ENCODE peak calls at places on chromosomes 4 and X, in five cellular contexts. Y is left lung, S is neural progenitor cell, A is BE2C, C is tibial artery. W is an unnamed sample.
A peak's percentile ranks its signal among the peaks of the same experiment; 100 is the strongest.

GRCh38 chr4:104941661-104942062 is 205.0 kb upstream of the TET2 start:
- DNase-seq in S (no peak), Y (no peak), A (no peak), C (no peak), W (no peak)

GRCh38 chr4:176256921-176257320 is 12.1 kb downstream of the ASB5 start:
- DNase-seq in Y (no peak), S (peak; percentile 70), C (no peak), A (no peak), W (no peak)

GRCh38 chrX:7145454-7145853 is 2.1 kb upstream of the STS start:
- DNase-seq in S (no peak), Y (no peak), C (no peak), A (no peak), W (no peak)

GRCh38 chr4:173448919-173449641 is 50.2 kb upstream of the SCRG1 start:
- DNase-seq in Y (no peak), A (peak; percentile 62), C (no peak), S (no peak), W (no peak)

GRCh38 chr4:82809614-82810013 is 11.0 kb upstream of the SCD5 start:
- DNase-seq in C (no peak), A (no peak), Y (no peak), S (no peak), W (no peak)

GRCh38 chr4:155854597-155855226 is 11.4 kb downstream of the ASIC5 start:
- DNase-seq in Y (no peak), S (peak; percentile 77), A (no peak), C (no peak), W (no peak)

GRCh38 chrX:23901805-23902204 is 5.9 kb downstream of the APOO start:
- DNase-seq in Y (no peak), A (peak; percentile 47), C (peak; percentile 48), S (peak; percentile 88), W (peak; percentile 21)

GRCh38 chr4:47913858-47914218 is 545 bp downstream of the NFXL1 start:
- DNase-seq in Y (peak; percentile 57), C (no peak), A (peak; percentile 36), S (peak; percentile 63), W (peak; percentile 63)

GRCh38 chrX:39331062-39331704 is 529.9 kb downstream of the MID1IP1 start:
- DNase-seq in S (no peak), A (no peak), C (no peak), Y (no peak), W (no peak)

GRCh38 chr4:87975466-87975865 is at the start of gene SPP1:
- DNase-seq in A (peak; percentile 22), C (no peak), S (peak; percentile 74), Y (no peak), W (peak; percentile 37)

GRCh38 chr4:184014301-184014700 is 109.2 kb downstream of the STOX2 start:
- DNase-seq in A (no peak), Y (no peak), S (no peak), C (no peak), W (no peak)

GRCh38 chrX:10119399-10119990 is 37.3 kb upstream of the CLCN4 start:
- DNase-seq in A (peak; percentile 63), C (peak; percentile 71), S (peak; percentile 89), Y (peak; percentile 64), W (peak; percentile 73)

GRCh38 chrX:29461039-29461438 is 754.3 kb upstream of the MAGEB2 start:
- DNase-seq in Y (no peak), S (no peak), A (no peak), C (no peak), W (no peak)

GRCh38 chr4:152181150-152181549 is 354.7 kb downstream of the FBXW7 start:
- DNase-seq in S (no peak), C (no peak), Y (no peak), A (no peak), W (no peak)

GRCh38 chr4:110310795-110311194 is 112.4 kb upstream of the ELOVL6 start:
- DNase-seq in Y (no peak), S (no peak), C (no peak), A (no peak), W (no peak)

GRCh38 chrX:127578395-127578794 is 473.8 kb downstream of the ACTRT1 start:
- DNase-seq in Y (no peak), C (no peak), A (no peak), S (no peak), W (no peak)

GRCh38 chrX:40644175-40644574 is 3.2 kb downstream of the CXorf38 start:
- DNase-seq in S (no peak), A (no peak), C (no peak), Y (no peak), W (no peak)

GRCh38 chrX:151977923-151978322 is 3.4 kb upstream of the GABRE start:
- DNase-seq in A (no peak), C (no peak), S (no peak), Y (no peak), W (no peak)

GRCh38 chr4:24476209-24476781 is 108.1 kb downstream of the DHX15 start:
- DNase-seq in Y (no peak), S (peak; percentile 31), C (no peak), A (no peak), W (no peak)

GRCh38 chr4:161931089-161931488 is 232.7 kb downstream of the FSTL5 start:
- DNase-seq in Y (no peak), S (no peak), A (no peak), C (no peak), W (no peak)

GRCh38 chr4:6198768-6199343 is 1.5 kb downstream of the JAKMIP1 start:
- DNase-seq in Y (no peak), A (peak; percentile 60), C (peak; percentile 10), S (peak; percentile 77), W (peak; percentile 31)

GRCh38 chrX:42375080-42375479 is 402.9 kb downstream of the PPP1R2C start:
- DNase-seq in Y (no peak), C (no peak), S (no peak), A (no peak), W (no peak)

GRCh38 chr4:110172972-110173371 is 25.4 kb downstream of the ELOVL6 start:
- DNase-seq in S (no peak), Y (no peak), A (no peak), C (no peak), W (no peak)

GRCh38 chrX:133722756-133723155 is 262.6 kb downstream of the GPC3 start:
- DNase-seq in C (no peak), Y (no peak), S (no peak), A (no peak), W (no peak)

GRCh38 chrX:35380808-35381700 is 417.1 kb upstream of the MAGEB16 start:
- DNase-seq in S (peak; percentile 36), Y (no peak), A (peak; percentile 16), C (no peak), W (no peak)

GRCh38 chr4:21195682-21196081 is 495.4 kb downstream of the PACRGL start:
- DNase-seq in Y (no peak), A (no peak), S (no peak), C (no peak), W (no peak)

GRCh38 chr4:62709618-62710252 is 1509.6 kb downstream of the ADGRL3 start:
- DNase-seq in S (peak; percentile 57), C (no peak), Y (no peak), A (no peak), W (peak; percentile 10)

GRCh38 chr4:155629183-155629825 is 37.3 kb upstream of the GUCY1A1 start:
- DNase-seq in A (no peak), C (no peak), S (no peak), Y (no peak), W (no peak)

GRCh38 chrX:71177327-71177726 is 32.7 kb downstream of the NLGN3 start:
- DNase-seq in Y (no peak), A (no peak), C (no peak), S (no peak), W (no peak)

GRCh38 chr4:109826719-109827118 is 1.1 kb upstream of the RRH start:
- DNase-seq in S (no peak), C (no peak), A (no peak), Y (no peak), W (no peak)

GRCh38 chr4:53431052-53431451 is 53.6 kb downstream of the FIP1L1 start:
- DNase-seq in S (no peak), C (no peak), A (no peak), Y (no peak), W (no peak)

GRCh38 chrX:23127586-23127985 is 127.8 kb downstream of the DDX53 start:
- DNase-seq in Y (no peak), S (no peak), C (no peak), A (no peak), W (no peak)

GRCh38 chr4:141711211-141711610 is 74.8 kb downstream of the IL15 start:
- DNase-seq in Y (no peak), A (peak; percentile 22), C (peak; percentile 31), S (peak; percentile 16), W (peak; percentile 6)

GRCh38 chr4:76830612-76831474 is 67.1 kb downstream of the SOWAHB start:
- DNase-seq in Y (no peak), C (peak; percentile 32), S (peak; percentile 50), A (no peak), W (peak; percentile 40)

GRCh38 chrX:43860646-43861370 is 21.4 kb downstream of the MAOB start:
- DNase-seq in S (no peak), Y (no peak), C (no peak), A (no peak), W (no peak)

GRCh38 chr4:187606581-187606980 is 389.0 kb upstream of the ZFP42 start:
- DNase-seq in Y (no peak), A (peak; percentile 41), C (peak; percentile 30), S (peak; percentile 73), W (peak; percentile 44)
- TF ChIP-seq CTCF in Y (peak; percentile 83), A (peak; percentile 87), C (peak; percentile 70), S (peak; percentile 96), W (peak; percentile 91)

DNA sequence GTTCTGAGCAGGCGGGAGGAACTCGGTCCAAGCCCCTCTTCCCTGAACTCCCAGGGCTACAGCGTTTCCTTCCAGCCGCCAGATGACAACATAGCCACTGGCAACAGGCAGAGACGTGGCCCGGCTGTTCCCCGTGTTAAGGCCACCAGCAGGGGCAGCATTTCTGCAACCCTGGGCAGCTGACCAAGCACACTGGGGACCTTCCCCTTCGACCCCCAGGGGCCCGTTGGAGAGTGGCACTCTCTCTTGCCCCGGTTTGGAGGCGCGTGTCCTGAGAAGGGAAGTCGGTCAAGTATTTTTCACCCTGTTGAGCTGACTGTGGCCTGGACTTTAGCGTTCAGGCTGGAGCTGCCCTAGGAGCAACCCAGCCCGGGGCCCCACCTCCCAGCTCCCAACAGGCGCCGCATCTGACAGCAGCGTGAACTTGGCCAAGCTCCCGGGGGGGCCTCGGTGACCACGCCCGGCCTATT is 37.6 kb downstream of the ZBTB49 start:
- DNase-seq in S (peak; percentile 74), C (no peak), A (peak; percentile 42), Y (no peak), W (peak; percentile 43)
- TF ChIP-seq CTCF in S (peak; percentile 68), C (no peak), A (peak; percentile 61), Y (no peak), W (peak; percentile 36)

GRCh38 chr4:138007572-138007971 is 234.6 kb downstream of the SLC7A11 start:
- DNase-seq in C (no peak), Y (no peak), A (no peak), S (peak; percentile 14), W (no peak)
- TF ChIP-seq CTCF in C (no peak), Y (no peak), A (peak; percentile 54), S (peak; percentile 50), W (peak; percentile 26)

GRCh38 chr4:73341454-73341853 is 62.6 kb upstream of the ALB start:
- DNase-seq in C (no peak), S (peak; percentile 79), Y (no peak), A (peak; percentile 18), W (peak; percentile 19)
- TF ChIP-seq CTCF in C (no peak), S (peak; percentile 83), Y (peak; percentile 26), A (peak; percentile 66), W (peak; percentile 52)